ENCODE peak calls at places on chromosomes 16 and 17, in nine cellular contexts. One of them, this sample, is unnamed.

GRCh38 chr16:2085669-2086068 is 37.9 kb downstream of the TSC2 start:
- DNase-seq in H1: no peak
- DNase-seq in mammary epithelial cell: no peak
- DNase-seq in prostate gland: no peak
- DNase-seq in RWPE1: no peak
- DNase-seq in esophagus muscularis mucosa: no peak
- DNase-seq in AG04450: no peak
- DNase-seq in heart left ventricle: no peak
- DNase-seq in ovary: no peak
- DNase-seq in this sample: no peak

GRCh38 chr16:3068486-3068885 is 3.0 kb downstream of the IL32 start:
- DNase-seq in H1: no peak
- DNase-seq in AG04450: no peak
- DNase-seq in ovary: no peak
- DNase-seq in prostate gland: no peak
- DNase-seq in esophagus muscularis mucosa: no peak
- DNase-seq in mammary epithelial cell: no peak
- DNase-seq in RWPE1: no peak
- DNase-seq in heart left ventricle: no peak
- DNase-seq in this sample: no peak

GRCh38 chr17:35709874-35710273 is 21.6 kb upstream of the RASL10B start:
- DNase-seq in H1: no peak
- DNase-seq in mammary epithelial cell: no peak
- DNase-seq in RWPE1: no peak
- DNase-seq in heart left ventricle: no peak
- DNase-seq in ovary: no peak
- DNase-seq in esophagus muscularis mucosa: no peak
- DNase-seq in prostate gland: no peak
- DNase-seq in AG04450: no peak
- DNase-seq in this sample: no peak

GRCh38 chr16:89921699-89922476 is 1.3 kb upstream of the TUBB3 start:
- DNase-seq in heart left ventricle: peak; percentile 90
- DNase-seq in AG04450: peak; percentile 86
- DNase-seq in ovary: peak; percentile 81
- DNase-seq in prostate gland: no peak
- DNase-seq in mammary epithelial cell: peak; percentile 87
- DNase-seq in esophagus muscularis mucosa: no peak
- DNase-seq in RWPE1: peak; percentile 90
- DNase-seq in H1: no peak
- DNase-seq in this sample: peak; percentile 66

GRCh38 chr16:5490499-5490898 is 392.9 kb upstream of the EEF2KMT start:
- DNase-seq in mammary epithelial cell: no peak
- DNase-seq in prostate gland: peak; percentile 5
- DNase-seq in ovary: no peak
- DNase-seq in H1: no peak
- DNase-seq in heart left ventricle: no peak
- DNase-seq in AG04450: no peak
- DNase-seq in esophagus muscularis mucosa: no peak
- DNase-seq in RWPE1: no peak
- DNase-seq in this sample: no peak

GRCh38 chr17:34254651-34255380 is at the start of gene CCL2:
- DNase-seq in prostate gland: peak; percentile 73
- DNase-seq in H1: peak; percentile 46
- DNase-seq in ovary: peak; percentile 62
- DNase-seq in AG04450: peak; percentile 65
- DNase-seq in esophagus muscularis mucosa: peak; percentile 96
- DNase-seq in heart left ventricle: peak; percentile 72
- DNase-seq in RWPE1: peak; percentile 34
- DNase-seq in mammary epithelial cell: no peak
- DNase-seq in this sample: no peak

GRCh38 chr17:47739150-47739549 is 6.1 kb downstream of the TBX21 start:
- DNase-seq in prostate gland: no peak
- DNase-seq in heart left ventricle: no peak
- DNase-seq in H1: no peak
- DNase-seq in AG04450: no peak
- DNase-seq in mammary epithelial cell: no peak
- DNase-seq in ovary: no peak
- DNase-seq in RWPE1: no peak
- DNase-seq in esophagus muscularis mucosa: no peak
- DNase-seq in this sample: no peak

GRCh38 chr16:58451945-58452401 is 48.0 kb upstream of the NDRG4 start:
- DNase-seq in ovary: no peak
- DNase-seq in mammary epithelial cell: peak; percentile 62
- DNase-seq in AG04450: no peak
- DNase-seq in prostate gland: no peak
- DNase-seq in heart left ventricle: no peak
- DNase-seq in H1: no peak
- DNase-seq in RWPE1: peak; percentile 29
- DNase-seq in esophagus muscularis mucosa: no peak
- DNase-seq in this sample: peak; percentile 76

GRCh38 chr16:2516391-2517240 is 2.9 kb downstream of the ATP6V0C start:
- DNase-seq in mammary epithelial cell: no peak
- DNase-seq in RWPE1: no peak
- DNase-seq in AG04450: no peak
- DNase-seq in heart left ventricle: peak; percentile 68
- DNase-seq in esophagus muscularis mucosa: no peak
- DNase-seq in ovary: no peak
- DNase-seq in H1: no peak
- DNase-seq in prostate gland: no peak
- DNase-seq in this sample: no peak

GRCh38 chr17:47735536-47736011 is 2.5 kb downstream of the TBX21 start:
- DNase-seq in H1: no peak
- DNase-seq in ovary: peak; percentile 4
- DNase-seq in RWPE1: no peak
- DNase-seq in mammary epithelial cell: no peak
- DNase-seq in prostate gland: no peak
- DNase-seq in AG04450: no peak
- DNase-seq in esophagus muscularis mucosa: no peak
- DNase-seq in heart left ventricle: peak; percentile 20
- DNase-seq in this sample: no peak

GRCh38 chr16:75860654-75861053 is 134.4 kb upstream of the CPHXL start:
- DNase-seq in mammary epithelial cell: no peak
- DNase-seq in heart left ventricle: no peak
- DNase-seq in H1: no peak
- DNase-seq in prostate gland: no peak
- DNase-seq in ovary: peak; percentile 15
- DNase-seq in RWPE1: no peak
- DNase-seq in esophagus muscularis mucosa: no peak
- DNase-seq in AG04450: no peak
- DNase-seq in this sample: no peak

GRCh38 chr16:68288252-68288650 is 22.5 kb downstream of the SLC7A6OS start:
- DNase-seq in ovary: no peak
- DNase-seq in H1: no peak
- DNase-seq in RWPE1: no peak
- DNase-seq in esophagus muscularis mucosa: no peak
- DNase-seq in mammary epithelial cell: no peak
- DNase-seq in prostate gland: no peak
- DNase-seq in heart left ventricle: no peak
- DNase-seq in AG04450: no peak
- DNase-seq in this sample: no peak

GRCh38 chr16:68290455-68290854 is 20.3 kb downstream of the SLC7A6OS start:
- DNase-seq in RWPE1: no peak
- DNase-seq in mammary epithelial cell: no peak
- DNase-seq in esophagus muscularis mucosa: no peak
- DNase-seq in prostate gland: no peak
- DNase-seq in AG04450: no peak
- DNase-seq in heart left ventricle: no peak
- DNase-seq in ovary: no peak
- DNase-seq in H1: no peak
- DNase-seq in this sample: no peak

GRCh38 chr16:68287276-68288251 is 23.2 kb downstream of the SLC7A6OS start:
- DNase-seq in ovary: no peak
- DNase-seq in heart left ventricle: peak; percentile 85
- DNase-seq in AG04450: no peak
- DNase-seq in prostate gland: no peak
- DNase-seq in RWPE1: peak; percentile 62
- DNase-seq in H1: no peak
- DNase-seq in mammary epithelial cell: peak; percentile 80
- DNase-seq in esophagus muscularis mucosa: no peak
- DNase-seq in this sample: peak; percentile 40

GRCh38 chr16:68289621-68290329 is 21.0 kb downstream of the SLC7A6OS start:
- DNase-seq in H1: no peak
- DNase-seq in RWPE1: no peak
- DNase-seq in AG04450: no peak
- DNase-seq in esophagus muscularis mucosa: no peak
- DNase-seq in mammary epithelial cell: no peak
- DNase-seq in prostate gland: no peak
- DNase-seq in ovary: no peak
- DNase-seq in heart left ventricle: no peak
- DNase-seq in this sample: no peak

DNA sequence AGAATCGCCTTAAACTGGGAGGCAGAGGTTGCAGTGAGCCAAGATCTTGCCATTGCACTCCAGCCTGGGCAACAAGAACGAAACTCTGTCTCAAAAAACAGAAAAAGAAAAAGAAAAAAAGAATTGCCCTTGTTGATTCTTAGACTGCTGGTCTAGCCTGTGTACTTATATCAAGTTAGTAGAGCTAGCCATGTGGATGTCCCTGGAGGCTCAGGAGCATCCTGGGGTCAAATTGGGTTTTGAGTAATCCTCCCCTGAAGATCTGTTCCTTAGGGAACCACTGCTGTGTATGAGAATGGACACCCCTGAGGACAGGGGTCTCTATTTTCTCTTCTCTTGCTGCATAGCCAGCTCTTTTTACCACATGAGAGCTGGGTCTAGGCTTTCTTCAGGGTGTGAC is 21.5 kb downstream of the SLC7A6OS start:
- DNase-seq in prostate gland: no peak
- DNase-seq in esophagus muscularis mucosa: no peak
- DNase-seq in AG04450: no peak
- DNase-seq in mammary epithelial cell: no peak
- DNase-seq in H1: no peak
- DNase-seq in heart left ventricle: no peak
- DNase-seq in RWPE1: no peak
- DNase-seq in ovary: no peak
- DNase-seq in this sample: no peak
- H3K27ac ChIP-seq in prostate gland: peak overlapping the region; percentile 9
- H3K27ac ChIP-seq in esophagus muscularis mucosa: peak overlapping the region; percentile 56
- H3K27ac ChIP-seq in AG04450: no peak overlapping the region
- H3K27ac ChIP-seq in mammary epithelial cell: no peak overlapping the region
- H3K27ac ChIP-seq in H1: no peak overlapping the region
- H3K27ac ChIP-seq in heart left ventricle: peak overlapping the region; percentile 83
- H3K27ac ChIP-seq in RWPE1: no peak overlapping the region
- H3K27ac ChIP-seq in ovary: no peak overlapping the region
- H3K27ac ChIP-seq in this sample: no peak overlapping the region

GRCh38 chr16:56192971-56193936 is 2.0 kb downstream of the GNAO1 start:
- DNase-seq in ovary: no peak
- DNase-seq in prostate gland: no peak
- DNase-seq in AG04450: no peak
- DNase-seq in H1: no peak
- DNase-seq in heart left ventricle: no peak
- DNase-seq in mammary epithelial cell: no peak
- DNase-seq in esophagus muscularis mucosa: no peak
- DNase-seq in RWPE1: no peak
- DNase-seq in this sample: no peak

GRCh38 chr16:56190903-56191806 is at the start of gene GNAO1:
- DNase-seq in H1: no peak
- DNase-seq in ovary: peak; percentile 83
- DNase-seq in esophagus muscularis mucosa: no peak
- DNase-seq in mammary epithelial cell: peak; percentile 42
- DNase-seq in prostate gland: peak; percentile 49
- DNase-seq in heart left ventricle: peak; percentile 86
- DNase-seq in RWPE1: peak; percentile 64
- DNase-seq in AG04450: no peak
- DNase-seq in this sample: no peak

GRCh38 chr16:56192644-56192960 is 1.3 kb downstream of the GNAO1 start:
- DNase-seq in prostate gland: no peak
- DNase-seq in AG04450: no peak
- DNase-seq in mammary epithelial cell: no peak
- DNase-seq in RWPE1: no peak
- DNase-seq in H1: no peak
- DNase-seq in heart left ventricle: no peak
- DNase-seq in ovary: no peak
- DNase-seq in esophagus muscularis mucosa: no peak
- DNase-seq in this sample: no peak

GRCh38 chr16:56189990-56190902 is 1.0 kb upstream of the GNAO1 start:
- DNase-seq in AG04450: no peak
- DNase-seq in mammary epithelial cell: no peak
- DNase-seq in H1: no peak
- DNase-seq in heart left ventricle: peak; percentile 70
- DNase-seq in ovary: no peak
- DNase-seq in esophagus muscularis mucosa: no peak
- DNase-seq in prostate gland: no peak
- DNase-seq in RWPE1: no peak
- DNase-seq in this sample: no peak

GRCh38 chr16:56191807-56192643 is 736 bp downstream of the GNAO1 start:
- DNase-seq in heart left ventricle: peak; percentile 58
- DNase-seq in H1: no peak
- DNase-seq in mammary epithelial cell: no peak
- DNase-seq in ovary: peak; percentile 27
- DNase-seq in RWPE1: no peak
- DNase-seq in prostate gland: no peak
- DNase-seq in esophagus muscularis mucosa: no peak
- DNase-seq in AG04450: no peak
- DNase-seq in this sample: no peak
- H3K27ac ChIP-seq in heart left ventricle: peak overlapping the region; percentile 85
- H3K27ac ChIP-seq in H1: no peak overlapping the region
- H3K27ac ChIP-seq in mammary epithelial cell: no peak overlapping the region
- H3K27ac ChIP-seq in ovary: no peak overlapping the region
- H3K27ac ChIP-seq in RWPE1: no peak overlapping the region
- H3K27ac ChIP-seq in prostate gland: peak overlapping the region; percentile 77
- H3K27ac ChIP-seq in esophagus muscularis mucosa: peak overlapping the region; percentile 72
- H3K27ac ChIP-seq in AG04450: no peak overlapping the region
- H3K27ac ChIP-seq in this sample: no peak overlapping the region

DNA sequence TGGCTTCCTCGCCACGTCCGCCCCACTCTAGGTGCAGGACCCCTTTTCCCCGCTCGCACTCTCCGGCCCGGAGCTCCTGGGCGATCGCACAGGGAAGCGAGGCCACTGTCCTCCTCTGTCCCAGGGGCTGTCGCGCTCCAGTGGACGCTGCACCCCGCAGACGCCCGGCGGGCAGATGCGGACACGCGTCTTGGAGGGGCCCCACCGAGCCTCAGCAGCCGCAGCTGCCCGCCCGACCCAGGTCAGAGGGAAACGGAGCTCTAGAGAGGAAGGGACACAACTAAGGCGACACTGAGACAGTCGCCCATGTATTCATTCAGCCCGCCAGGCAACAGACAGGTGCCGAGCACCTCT is 726 bp upstream of the SLC13A5 start:
- DNase-seq in AG04450: no peak
- DNase-seq in ovary: no peak
- DNase-seq in mammary epithelial cell: no peak
- DNase-seq in heart left ventricle: no peak
- DNase-seq in esophagus muscularis mucosa: no peak
- DNase-seq in prostate gland: no peak
- DNase-seq in RWPE1: no peak
- DNase-seq in H1: no peak
- DNase-seq in this sample: no peak
- H3K27ac ChIP-seq in AG04450: no peak overlapping the region
- H3K27ac ChIP-seq in ovary: no peak overlapping the region
- H3K27ac ChIP-seq in mammary epithelial cell: no peak overlapping the region
- H3K27ac ChIP-seq in heart left ventricle: no peak overlapping the region
- H3K27ac ChIP-seq in esophagus muscularis mucosa: no peak overlapping the region
- H3K27ac ChIP-seq in prostate gland: no peak overlapping the region
- H3K27ac ChIP-seq in RWPE1: no peak overlapping the region
- H3K27ac ChIP-seq in H1: no peak overlapping the region
- H3K27ac ChIP-seq in this sample: no peak overlapping the region

DNA sequence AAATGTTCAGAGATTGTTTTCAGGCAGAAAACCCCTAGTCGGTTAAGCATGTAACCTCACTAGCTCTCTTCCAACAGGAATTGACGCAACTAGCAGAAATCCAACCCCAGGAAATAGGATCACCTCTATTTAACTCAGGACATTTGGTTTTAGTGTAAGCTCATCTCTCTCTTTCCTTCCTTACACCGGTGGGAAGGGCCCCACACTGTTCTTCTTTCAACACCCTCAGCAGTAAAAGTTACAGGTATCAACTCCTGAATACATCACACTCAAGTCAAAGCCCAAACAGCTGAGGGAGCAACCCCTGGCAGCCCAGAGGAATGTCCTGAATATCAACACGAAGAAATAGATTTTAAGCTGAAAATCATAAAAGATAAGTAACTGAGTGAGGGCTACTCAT is 191.2 kb upstream of the KIF2B start:
- DNase-seq in H1: no peak
- DNase-seq in ovary: no peak
- DNase-seq in prostate gland: no peak
- DNase-seq in esophagus muscularis mucosa: no peak
- DNase-seq in RWPE1: no peak
- DNase-seq in heart left ventricle: no peak
- DNase-seq in AG04450: no peak
- DNase-seq in mammary epithelial cell: no peak
- DNase-seq in this sample: no peak
- H3K27ac ChIP-seq in H1: no peak overlapping the region
- H3K27ac ChIP-seq in ovary: no peak overlapping the region
- H3K27ac ChIP-seq in prostate gland: no peak overlapping the region
- H3K27ac ChIP-seq in esophagus muscularis mucosa: no peak overlapping the region
- H3K27ac ChIP-seq in RWPE1: no peak overlapping the region
- H3K27ac ChIP-seq in heart left ventricle: no peak overlapping the region
- H3K27ac ChIP-seq in AG04450: no peak overlapping the region
- H3K27ac ChIP-seq in mammary epithelial cell: no peak overlapping the region
- H3K27ac ChIP-seq in this sample: no peak overlapping the region

This sample was measured in epithelial cell of prostate.